ENCODE peak calls at places on chromosomes 2 and 18, in seven cellular contexts. U, H, B, A, E, S and W are unnamed samples.

GRCh38 chr2:38620282-38620977 is 17.7 kb upstream of the HNRNPLL start:
- DNase-seq in U (no peak), H (peak; percentile 76), B (no peak), A (no peak), E (no peak), S (peak; percentile 81), W (no peak)

GRCh38 chr2:44367591-44367990 is 5.8 kb downstream of the CAMKMT start:
- DNase-seq in U (no peak), H (no peak), B (no peak), A (no peak), E (no peak), S (no peak), W (no peak)

GRCh38 chr2:216606551-216607527 is 26.4 kb upstream of the IGFBP2 start:
- DNase-seq in U (peak; percentile 54), H (no peak), B (peak; percentile 6), A (no peak), E (peak; percentile 71), S (no peak), W (no peak)

GRCh38 chr18:57803119-57803969 is at the start of gene ATP8B1:
- DNase-seq in U (no peak), H (peak; percentile 73), B (peak; percentile 11), A (peak; percentile 55), E (peak; percentile 95), S (no peak), W (peak; percentile 78)

GRCh38 chr2:148887349-148888002 is 12.4 kb downstream of the KIF5C start:
- DNase-seq in U (no peak), H (no peak), B (no peak), A (no peak), E (no peak), S (no peak), W (no peak)

GRCh38 chr18:5746844-5747243 is 148.5 kb downstream of the TMEM200C start:
- DNase-seq in U (no peak), H (no peak), B (peak; percentile 3), A (no peak), E (no peak), S (peak; percentile 86), W (no peak)

GRCh38 chr18:23825978-23826405 is 136.7 kb downstream of the LAMA3 start:
- DNase-seq in U (no peak), H (peak; percentile 70), B (no peak), A (no peak), E (no peak), S (no peak), W (no peak)

GRCh38 chr2:197125000-197125399 is 185.6 kb downstream of the ANKRD44 start:
- DNase-seq in U (no peak), H (peak; percentile 92), B (no peak), A (no peak), E (no peak), S (no peak), W (no peak)

GRCh38 chr18:12766986-12767433 is 64.2 kb downstream of the PSMG2 start:
- DNase-seq in U (no peak), H (no peak), B (peak; percentile 71), A (peak; percentile 22), E (peak; percentile 81), S (peak; percentile 72), W (no peak)

GRCh38 chr2:233113114-233113452 is 52.9 kb downstream of the INPP5D start:
- DNase-seq in U (no peak), H (no peak), B (no peak), A (no peak), E (no peak), S (no peak), W (no peak)

GRCh38 chr2:117745537-117745936 is 69.0 kb upstream of the DDX18 start:
- DNase-seq in U (no peak), H (no peak), B (no peak), A (no peak), E (no peak), S (no peak), W (no peak)

GRCh38 chr18:78497641-78498040 is 482.0 kb upstream of the SALL3 start:
- DNase-seq in U (no peak), H (no peak), B (no peak), A (no peak), E (no peak), S (no peak), W (no peak)

GRCh38 chr2:37274354-37274965 is 43.0 kb downstream of the NDUFAF7 start:
- DNase-seq in U (no peak), H (peak; percentile 19), B (no peak), A (no peak), E (no peak), S (no peak), W (no peak)

GRCh38 chr2:134462791-134463725 is 209.2 kb downstream of the MGAT5 start:
- DNase-seq in U (no peak), H (no peak), B (no peak), A (no peak), E (peak; percentile 40), S (no peak), W (no peak)

GRCh38 chr2:42100696-42101585 is 53.1 kb downstream of the PKDCC start:
- DNase-seq in U (no peak), H (peak; percentile 69), B (no peak), A (no peak), E (peak; percentile 77), S (no peak), W (no peak)

GRCh38 chr2:192655916-192656315 is 461.2 kb upstream of the TMEFF2 start:
- DNase-seq in U (no peak), H (no peak), B (no peak), A (no peak), E (no peak), S (no peak), W (no peak)

GRCh38 chr2:221629478-221629877 is 57.4 kb upstream of the EPHA4 start:
- DNase-seq in U (no peak), H (peak; percentile 87), B (no peak), A (peak; percentile 6), E (no peak), S (no peak), W (peak; percentile 8)

GRCh38 chr2:46276652-46277051 is 20.6 kb upstream of the EPAS1 start:
- DNase-seq in U (no peak), H (peak; percentile 20), B (no peak), A (peak; percentile 33), E (no peak), S (no peak), W (no peak)

GRCh38 chr2:78601113-78601512 is 424.4 kb upstream of the REG3G start:
- DNase-seq in U (no peak), H (no peak), B (no peak), A (no peak), E (no peak), S (no peak), W (no peak)

GRCh38 chr18:36780748-36781147 is 48.1 kb downstream of the TPGS2 start:
- DNase-seq in U (no peak), H (peak; percentile 73), B (no peak), A (no peak), E (no peak), S (no peak), W (no peak)

GRCh38 chr2:120486946-120487345 is 141.0 kb downstream of the INHBB start:
- DNase-seq in U (no peak), H (peak; percentile 10), B (peak; percentile 9), A (no peak), E (no peak), S (peak; percentile 80), W (no peak)

GRCh38 chr2:229296016-229296415 is 24.9 kb upstream of the PID1 start:
- DNase-seq in U (no peak), H (no peak), B (no peak), A (no peak), E (no peak), S (no peak), W (no peak)

GRCh38 chr18:49861659-49862058 is 48.3 kb upstream of the ACAA2 start:
- DNase-seq in U (no peak), H (no peak), B (peak; percentile 12), A (no peak), E (no peak), S (no peak), W (no peak)

GRCh38 chr2:61887684-61888303 is 662 bp downstream of the CCT4 start:
- DNase-seq in U (no peak), H (peak; percentile 36), B (peak; percentile 55), A (no peak), E (no peak), S (peak; percentile 41), W (no peak)

GRCh38 chr2:11385847-11386246 is 41.4 kb upstream of the ROCK2 start:
- DNase-seq in U (no peak), H (no peak), B (no peak), A (no peak), E (no peak), S (no peak), W (no peak)
- TF ChIP-seq CEBPB in U (no peak), H (no peak), B (no peak), A (no peak), E (no peak), S (no peak), W (no peak)

DNA sequence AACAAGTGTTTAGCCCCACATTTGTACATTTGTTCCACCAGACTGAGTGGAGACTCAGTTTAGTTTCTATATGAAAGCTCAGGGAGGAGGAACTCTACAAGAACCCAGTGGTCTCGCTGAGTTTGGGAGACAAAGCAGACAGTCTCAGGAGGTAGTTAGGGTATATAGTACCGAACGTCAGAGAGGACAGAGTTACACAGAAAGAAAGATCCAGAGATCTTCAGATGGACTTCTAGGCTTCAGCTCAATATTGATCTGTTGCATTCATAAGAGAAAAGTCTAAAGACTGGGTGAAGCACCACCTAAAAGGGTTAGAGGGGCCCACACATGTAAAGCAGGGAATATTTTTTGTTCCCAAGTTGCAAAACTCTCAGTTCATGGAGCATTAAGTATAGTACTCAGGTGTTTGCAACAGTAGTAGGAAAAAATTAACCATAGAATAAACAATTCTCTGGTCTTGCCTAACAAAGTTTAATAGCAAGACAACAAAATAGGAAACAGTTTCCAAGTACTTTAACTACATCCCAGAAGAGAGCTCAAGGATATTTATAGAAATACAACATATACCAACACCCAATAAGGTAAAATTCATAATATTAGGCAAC is 4.2 kb downstream of the TFPI start:
- DNase-seq in U (no peak), H (no peak), B (no peak), A (no peak), E (no peak), S (peak; percentile 90), W (no peak)
- H3K4me2 ChIP-seq in U (no peak overlapping the region), H (peak overlapping the region; percentile 98), B (no peak overlapping the region), A (peak overlapping the region; percentile 93), E (no peak overlapping the region), S (peak overlapping the region; percentile 85), W (peak overlapping the region; percentile 29)

DNA sequence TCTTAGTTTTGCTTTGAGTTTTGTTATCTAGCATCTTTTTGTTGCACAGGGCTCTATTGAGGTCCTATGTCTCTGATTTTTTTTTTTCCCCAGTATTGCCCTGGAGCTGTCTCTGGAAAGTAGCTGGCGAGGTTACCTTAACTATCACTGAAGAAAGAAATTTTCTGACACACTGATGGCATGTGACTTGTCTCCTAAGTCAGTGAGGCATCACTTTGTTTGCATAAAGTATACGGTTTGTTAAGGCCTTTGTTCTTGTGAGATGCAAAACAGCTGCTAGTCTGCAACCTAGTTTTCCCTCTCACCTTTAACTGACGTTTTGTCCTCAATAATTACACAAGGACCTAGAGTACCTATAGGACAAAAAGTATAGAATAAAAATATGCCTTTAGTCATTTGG is 41.8 kb downstream of the UBXN4 start:
- DNase-seq in U (no peak), H (no peak), B (no peak), A (no peak), E (no peak), S (no peak), W (no peak)
- H3K9me3 ChIP-seq in U (no peaks in the 10 kb centered on the region), H (peaks cover 2% of the 10 kb centered on the region), B (no peaks in the 10 kb centered on the region), A (peaks cover 2% of the 10 kb centered on the region), E (no peaks in the 10 kb centered on the region), S (no peaks in the 10 kb centered on the region), W (no peaks in the 10 kb centered on the region)

GRCh38 chr2:168091986-168092385 is 155.4 kb downstream of the STK39 start:
- DNase-seq in U (no peak), H (no peak), B (no peak), A (no peak), E (no peak), S (no peak), W (no peak)
- TF ChIP-seq CEBPB in U (no peak), H (no peak), B (no peak), A (no peak), E (no peak), S (no peak), W (no peak)